ENCODE peak calls at places on chromosomes 11 and 22, in ten cellular contexts. H is nephron progenitor cell; M is EH; K is activated CD4-positive, CD25-positive, alpha-beta regulatory T cell treated with anti-CD3 and anti-CD28 coated beads, Interleukin-2, amount 50 U/mL, for 72 hours; F is AG08395; U is substantia nigra; W is T-helper 1 cell; N is A172; X is fibroblast of pulmonary artery; T is naive thymus-derived CD4-positive, alpha-beta T cell. P is an unnamed sample.
A peak's percentile ranks its signal among the peaks of the same experiment; 100 is the strongest.

GRCh38 chr11:7573558-7574296 is 59.9 kb downstream of the PPFIBP2 start:
- DNase-seq in W (no peak), X (no peak), M (no peak), U (no peak), H (peak; percentile 26), T (no peak), F (no peak), N (no peak), K (no peak), P (no peak)

GRCh38 chr11:11769782-11770181 is 72.0 kb upstream of the USP47 start:
- DNase-seq in F (no peak), U (no peak), W (no peak), H (no peak), K (no peak), N (no peak), M (no peak), T (no peak), X (no peak), P (no peak)

GRCh38 chr11:65488273-65489058 is 10.4 kb upstream of the MALAT1 start:
- DNase-seq in X (peak; percentile 70), T (no peak), F (no peak), K (no peak), U (peak; percentile 69), W (no peak), H (peak; percentile 30), N (peak; percentile 68), M (peak; percentile 88), P (no peak)

GRCh38 chr11:75700940-75701339 is 16.7 kb upstream of the MOGAT2 start:
- DNase-seq in X (no peak), W (no peak), H (no peak), F (no peak), U (no peak), T (no peak), K (no peak), M (no peak), N (no peak), P (no peak)

GRCh38 chr11:128195057-128195751 is 392.2 kb downstream of the ETS1 start:
- DNase-seq in T (peak; percentile 76), X (peak; percentile 58), H (no peak), U (no peak), W (peak; percentile 8), N (no peak), M (no peak), F (no peak), K (no peak), P (no peak)

GRCh38 chr22:49347376-49347775 is 480.3 kb downstream of the BRD1 start:
- DNase-seq in T (no peak), N (no peak), X (no peak), H (no peak), F (no peak), K (no peak), U (no peak), W (no peak), M (no peak), P (no peak)

GRCh38 chr11:1994121-1994520 is 3.5 kb downstream of the H19 start:
- DNase-seq in T (no peak), X (no peak), N (no peak), H (no peak), M (no peak), K (no peak), W (no peak), F (no peak), U (no peak), P (no peak)

GRCh38 chr22:19265779-19266178 is 25.7 kb downstream of the CLTCL1 start:
- DNase-seq in F (no peak), W (no peak), H (no peak), X (no peak), M (no peak), U (no peak), K (no peak), N (no peak), T (no peak), P (no peak)

GRCh38 chr22:28600546-28601143 is 79.0 kb downstream of the TTC28 start:
- DNase-seq in U (no peak), T (peak; percentile 40), H (no peak), X (peak; percentile 82), F (peak; percentile 48), W (no peak), K (no peak), N (peak; percentile 26), M (peak; percentile 65), P (peak; percentile 79)

GRCh38 chr11:33552756-33553155 is 147.9 kb downstream of the C11orf91 start:
- DNase-seq in X (peak; percentile 49), T (no peak), U (no peak), K (no peak), M (peak; percentile 81), W (no peak), N (peak; percentile 80), F (no peak), H (no peak), P (no peak)

GRCh38 chr11:2498750-2499149 is 53.9 kb downstream of the KCNQ1 start:
- DNase-seq in F (no peak), K (no peak), X (no peak), M (no peak), U (no peak), N (no peak), T (no peak), W (no peak), H (no peak), P (no peak)

P was measured in SK-MEL-5.